ENCODE peak calls at places on chromosome 4, in six cellular contexts. N is H9, D is transverse colon, R is right atrium auricular region, Y is heart right ventricle, F is K562. Z is an unnamed sample.

GRCh38 chr4:122765702-122766352 is 33.3 kb downstream of the BBS12 start:
- DNase-seq in N (no peak), D (no peak), Y (no peak), F (no peak), R (no peak), Z (no peak)

GRCh38 chr4:76984127-76984526 is 34.6 kb downstream of the SEPTIN11 start:
- DNase-seq in N (no peak), F (peak; percentile 23), Y (no peak), R (no peak), D (no peak), Z (no peak)

GRCh38 chr4:13537832-13538177 is 6.5 kb downstream of the NKX3-2 start:
- DNase-seq in F (no peak), R (no peak), Y (no peak), N (no peak), D (no peak), Z (no peak)

GRCh38 chr4:153794001-153794400 is 5.1 kb upstream of the SFRP2 start:
- DNase-seq in N (no peak), F (no peak), D (no peak), R (no peak), Y (no peak), Z (no peak)

GRCh38 chr4:30720021-30720655 is at the start of gene PCDH7:
- DNase-seq in R (no peak), Y (peak; percentile 24), N (peak; percentile 71), F (no peak), D (peak; percentile 14), Z (peak; percentile 24)

GRCh38 chr4:88765729-88766128 is 68.1 kb upstream of the NAP1L5 start:
- DNase-seq in Y (peak; percentile 58), F (no peak), R (peak; percentile 69), D (no peak), N (no peak), Z (peak; percentile 12)

GRCh38 chr4:160826339-160826679 is 1337.5 kb downstream of the FSTL5 start:
- DNase-seq in N (no peak), Y (no peak), D (no peak), R (no peak), F (no peak), Z (no peak)

GRCh38 chr4:76990288-76991080 is 40.9 kb downstream of the SEPTIN11 start:
- DNase-seq in Y (no peak), N (no peak), D (no peak), F (no peak), R (no peak), Z (no peak)

GRCh38 chr4:38189445-38189844 is 229.2 kb downstream of the PTTG2 start:
- DNase-seq in F (no peak), N (no peak), D (no peak), R (no peak), Y (no peak), Z (no peak)
- H3K27ac ChIP-seq in F (peak overlapping the region; percentile 28), N (no peak overlapping the region), D (peak overlapping the region; percentile 42), R (no peak overlapping the region), Y (no peak overlapping the region), Z (no peak overlapping the region)

GRCh38 chr4:168621806-168622589 is 125.1 kb downstream of the PALLD start:
- DNase-seq in N (no peak), F (no peak), Y (no peak), R (no peak), D (no peak), Z (no peak)

GRCh38 chr4:168619266-168619631 is 122.4 kb downstream of the PALLD start:
- DNase-seq in R (no peak), F (no peak), N (no peak), Y (peak; percentile 23), D (no peak), Z (no peak)

GRCh38 chr4:168622600-168622999 is 125.7 kb downstream of the PALLD start:
- DNase-seq in R (no peak), Y (no peak), N (no peak), F (no peak), D (no peak), Z (no peak)

GRCh38 chr4:168615294-168615693 is 118.4 kb downstream of the PALLD start:
- DNase-seq in Y (no peak), N (no peak), D (no peak), R (no peak), F (no peak), Z (no peak)

DNA sequence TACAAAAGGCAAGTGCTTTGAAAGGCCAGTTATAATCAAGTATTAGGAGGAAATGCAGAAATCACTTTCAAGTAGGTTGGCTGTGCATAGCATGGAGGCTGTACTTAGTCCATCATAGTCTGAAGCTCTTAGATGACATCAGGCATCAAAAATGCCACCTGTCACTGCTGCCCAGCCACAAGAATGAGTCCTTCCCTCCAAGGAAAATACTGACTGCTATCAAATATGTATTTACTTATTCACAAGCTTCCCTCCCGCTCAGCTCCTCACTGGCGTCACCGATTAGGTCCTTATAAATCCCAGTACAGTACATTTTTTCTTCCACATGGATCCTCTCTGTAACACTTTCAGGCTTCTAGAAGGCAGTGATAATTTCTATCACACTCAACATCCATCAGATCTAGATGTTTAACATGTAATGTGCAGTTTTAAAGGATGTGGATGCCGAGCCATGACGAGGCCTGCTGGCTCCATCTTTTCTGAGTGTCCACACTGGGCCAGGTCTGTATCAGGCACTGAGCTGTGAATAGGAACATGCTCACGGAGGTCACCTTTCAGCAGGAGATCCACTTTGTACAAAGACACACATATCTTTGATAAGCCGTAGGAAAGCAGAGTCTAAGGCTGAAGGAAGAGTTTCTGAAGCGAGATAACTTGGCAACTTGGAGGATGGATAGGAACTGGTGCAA is 121.9 kb downstream of the PALLD start:
- DNase-seq in D (no peak), Y (no peak), N (no peak), R (no peak), F (no peak), Z (no peak)
- H3K4me1 ChIP-seq in D (no peaks in the 10 kb centered on the region), Y (no peaks in the 10 kb centered on the region), N (peaks cover 8% of the 10 kb centered on the region), R (no peaks in the 10 kb centered on the region), F (no peaks in the 10 kb centered on the region), Z (no peaks in the 10 kb centered on the region)

DNA sequence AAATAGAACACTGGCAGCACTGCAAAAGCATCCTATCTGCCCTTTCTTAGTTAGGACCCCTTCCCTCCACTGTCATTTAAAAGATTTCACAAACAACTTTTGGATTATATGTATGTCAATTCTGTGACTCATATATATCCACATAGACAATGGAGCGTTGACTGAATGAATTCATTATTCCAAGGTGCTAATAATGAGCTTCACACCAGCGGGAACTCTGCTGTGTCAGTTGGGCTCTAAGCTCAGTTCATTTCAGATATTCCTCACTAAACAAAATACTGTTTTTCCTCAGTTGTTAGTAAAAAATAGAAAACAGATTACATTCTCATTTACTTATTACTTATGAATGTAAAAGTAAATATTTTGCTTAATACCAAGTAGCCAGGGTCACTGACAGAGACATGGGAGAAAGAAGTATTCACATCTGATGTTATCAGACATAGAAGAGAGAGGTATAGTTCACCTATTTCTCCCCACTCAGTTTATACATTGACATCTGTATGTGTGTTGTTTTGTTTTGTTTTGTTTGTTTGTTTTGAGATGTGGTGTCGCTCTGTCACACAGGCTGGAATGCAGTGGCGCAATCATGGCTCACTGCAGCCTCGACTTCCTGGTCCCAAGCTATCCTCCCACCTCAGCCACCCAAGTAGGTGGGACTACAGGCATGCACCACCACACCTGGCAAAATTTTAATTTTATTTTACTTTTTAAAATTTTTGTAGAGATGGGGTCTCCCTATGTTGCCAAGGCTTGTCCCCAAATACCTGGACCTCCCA is 10.9 kb downstream of the NFKB1 start:
- DNase-seq in N (no peak), Y (no peak), F (no peak), D (no peak), R (no peak), Z (no peak)
- H3K27ac ChIP-seq in N (no peak overlapping the region), Y (no peak overlapping the region), F (no peak overlapping the region), D (no peak overlapping the region), R (no peak overlapping the region), Z (no peak overlapping the region)

GRCh38 chr4:167218022-167218608 is 16.2 kb downstream of the SPOCK3 start:
- DNase-seq in R (no peak), F (no peak), N (no peak), Y (no peak), D (no peak), Z (no peak)
- H3K4me1 ChIP-seq in R (no peaks in the 10 kb centered on the region), F (no peaks in the 10 kb centered on the region), N (no peaks in the 10 kb centered on the region), Y (no peaks in the 10 kb centered on the region), D (no peaks in the 10 kb centered on the region), Z (no peaks in the 10 kb centered on the region)

GRCh38 chr4:138910914-138911336 is 104.7 kb upstream of the NOCT start:
- DNase-seq in F (peak; percentile 48), R (peak; percentile 92), Y (peak; percentile 79), D (peak; percentile 75), N (peak; percentile 69), Z (peak; percentile 67)

GRCh38 chr4:138909605-138910004 is 106.0 kb upstream of the NOCT start:
- DNase-seq in F (no peak), N (no peak), Y (no peak), D (no peak), R (no peak), Z (no peak)

GRCh38 chr4:138910201-138910913 is 105.2 kb upstream of the NOCT start:
- DNase-seq in R (no peak), N (no peak), D (no peak), Y (no peak), F (peak; percentile 19), Z (peak; percentile 15)

GRCh38 chr4:138912714-138913340 is 102.8 kb upstream of the NOCT start:
- DNase-seq in Y (no peak), R (no peak), N (no peak), D (no peak), F (no peak), Z (no peak)

GRCh38 chr4:138911903-138912713 is 103.5 kb upstream of the NOCT start:
- DNase-seq in Y (no peak), D (peak; percentile 47), R (no peak), N (no peak), F (no peak), Z (peak; percentile 44)
- H3K27ac ChIP-seq in Y (no peak overlapping the region), D (peak overlapping the region; percentile 67), R (peak overlapping the region; percentile 86), N (no peak overlapping the region), F (no peak overlapping the region), Z (no peak overlapping the region)

DNA sequence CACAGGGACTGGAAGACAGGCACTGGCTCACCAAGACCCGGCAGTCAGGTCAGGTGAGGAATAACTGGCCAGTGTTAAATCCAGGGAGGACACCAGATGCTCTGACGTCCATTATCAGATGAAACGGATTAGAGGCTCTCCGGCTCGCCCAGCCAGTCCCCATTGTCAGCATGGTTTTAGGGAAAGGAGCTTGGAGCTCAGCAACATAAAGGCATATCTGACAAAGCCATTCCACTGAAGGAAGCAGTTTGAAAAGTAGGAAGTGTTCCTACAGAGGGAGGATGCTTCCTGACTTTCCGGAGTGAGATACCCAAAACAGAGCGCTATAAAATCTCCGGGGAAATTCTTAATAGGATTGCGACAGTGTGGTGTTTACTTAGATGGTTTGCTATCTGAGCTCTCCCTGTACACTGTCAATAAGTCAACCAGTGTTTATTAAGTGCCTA is 14.8 kb downstream of the NDNF start:
- DNase-seq in R (no peak), D (no peak), N (no peak), Y (peak; percentile 43), F (no peak), Z (no peak)
- H3K4me1 ChIP-seq in R (no peaks in the 10 kb centered on the region), D (no peaks in the 10 kb centered on the region), N (peaks cover 3% of the 10 kb centered on the region), Y (peaks cover 7% of the 10 kb centered on the region), F (no peaks in the 10 kb centered on the region), Z (no peaks in the 10 kb centered on the region)

Z was measured in body of pancreas.